ENCODE peak calls at places on chromosomes 13 and 19, in four cellular contexts. W is neuronal stem cell, D is H1, V is H9. O is an unnamed sample.
A peak's percentile ranks its signal among the peaks of the same experiment; 100 is the strongest.

GRCh38 chr13:59061621-59062020 is 1102.1 kb downstream of the DIAPH3 start:
- DNase-seq in W (no peak), V (no peak), D (no peak), O (no peak)

GRCh38 chr19:8367327-8368001 is 3.5 kb downstream of the ANGPTL4 start:
- DNase-seq in W (peak; percentile 33), V (peak; percentile 86), D (peak; percentile 61), O (peak; percentile 99)

GRCh38 chr13:113616991-113617749 is 32.6 kb downstream of the TFDP1 start:
- DNase-seq in V (peak; percentile 61), D (no peak), W (peak; percentile 62), O (peak; percentile 30)

GRCh38 chr13:42883771-42884170 is 102.4 kb downstream of the FAM216B start:
- DNase-seq in W (peak; percentile 6), D (peak; percentile 42), V (no peak), O (peak; percentile 80)

GRCh38 chr19:39150235-39150634 is 24.6 kb downstream of the PAK4 start:
- DNase-seq in V (no peak), D (no peak), W (no peak), O (no peak)

GRCh38 chr19:46368116-46368515 is 21.2 kb downstream of the PPP5C start:
- DNase-seq in D (no peak), W (no peak), V (no peak), O (no peak)

GRCh38 chr13:48775285-48775684 is 121.6 kb downstream of the CYSLTR2 start:
- DNase-seq in D (no peak), W (no peak), V (no peak), O (no peak)

GRCh38 chr19:11448410-11448809 is 13.0 kb downstream of the PRKCSH start:
- DNase-seq in V (no peak), D (no peak), W (no peak), O (no peak)

GRCh38 chr19:1590641-1591397 is 1.8 kb downstream of the MBD3 start:
- DNase-seq in V (peak; percentile 56), D (no peak), W (no peak), O (peak; percentile 40)

GRCh38 chr19:36115453-36116343 is at the start of gene TBCB:
- DNase-seq in D (no peak), V (no peak), W (no peak), O (peak; percentile 57)

GRCh38 chr13:99749627-99750026 is 221.9 kb downstream of the ZIC5 start:
- DNase-seq in W (no peak), D (no peak), V (no peak), O (no peak)

GRCh38 chr13:99751517-99752199 is 219.9 kb downstream of the ZIC5 start:
- DNase-seq in V (no peak), D (peak; percentile 34), W (no peak), O (no peak)

GRCh38 chr13:99750951-99751350 is 220.6 kb downstream of the ZIC5 start:
- DNase-seq in W (no peak), V (no peak), D (peak; percentile 0), O (no peak)

GRCh38 chr13:99756281-99756680 is 215.3 kb downstream of the ZIC5 start:
- DNase-seq in W (no peak), V (no peak), D (peak; percentile 31), O (no peak)

DNA sequence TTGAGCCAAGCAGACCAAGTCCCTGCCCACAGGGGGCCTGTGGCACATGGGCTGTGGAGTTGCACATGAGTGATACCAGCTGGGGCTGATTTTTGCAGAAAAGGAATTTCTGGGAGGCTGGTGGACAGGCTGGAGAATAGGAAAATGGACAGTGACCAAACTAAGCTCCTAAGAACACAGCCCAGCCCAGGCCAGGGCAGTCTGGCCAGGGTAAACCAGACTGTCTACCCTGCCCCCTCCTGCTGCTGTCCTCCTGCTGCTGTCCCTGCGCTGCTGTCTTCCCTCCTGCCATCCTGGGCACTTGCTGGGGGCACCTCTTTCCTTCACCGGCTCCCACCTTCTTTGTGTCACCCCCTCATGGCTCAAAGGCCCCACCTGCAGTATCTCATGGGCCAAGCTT is 219.2 kb downstream of the ZIC5 start:
- DNase-seq in D (peak; percentile 37), W (no peak), V (no peak), O (no peak)
- H2AFZ ChIP-seq in D (no peak overlapping the region), W (no peak overlapping the region), V (no peak overlapping the region), O (no peak overlapping the region)

GRCh38 chr19:6100284-6100915 is 9.9 kb downstream of the RFX2 start:
- DNase-seq in V (no peak), W (no peak), D (no peak), O (peak; percentile 28)
- H3K14ac ChIP-seq in V (no peak overlapping the region), W (no peak overlapping the region), D (no peak overlapping the region), O (no peak overlapping the region)

DNA sequence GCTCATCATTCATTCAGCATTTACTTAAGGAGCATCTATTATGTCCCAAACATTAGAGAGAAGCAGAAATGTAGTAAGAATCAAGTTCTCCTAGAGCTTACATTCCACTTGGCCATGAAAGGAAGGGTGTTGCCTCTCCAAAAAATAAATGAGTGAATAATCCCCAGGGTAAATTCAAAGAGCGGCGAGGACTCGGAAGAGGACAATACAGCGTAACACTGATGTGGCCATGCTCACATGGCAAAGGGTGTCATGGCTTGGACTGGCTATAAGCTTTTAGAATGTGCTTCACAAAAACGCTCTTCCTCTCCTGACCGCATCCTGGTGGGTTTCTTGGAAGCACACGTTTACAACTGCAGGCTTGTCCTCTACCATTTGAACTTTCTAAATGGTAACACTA is 290.2 kb downstream of the IRS2 start:
- DNase-seq in D (no peak), W (no peak), V (no peak), O (no peak)
- H2AFZ ChIP-seq in D (no peak overlapping the region), W (no peak overlapping the region), V (no peak overlapping the region), O (no peak overlapping the region)

DNA sequence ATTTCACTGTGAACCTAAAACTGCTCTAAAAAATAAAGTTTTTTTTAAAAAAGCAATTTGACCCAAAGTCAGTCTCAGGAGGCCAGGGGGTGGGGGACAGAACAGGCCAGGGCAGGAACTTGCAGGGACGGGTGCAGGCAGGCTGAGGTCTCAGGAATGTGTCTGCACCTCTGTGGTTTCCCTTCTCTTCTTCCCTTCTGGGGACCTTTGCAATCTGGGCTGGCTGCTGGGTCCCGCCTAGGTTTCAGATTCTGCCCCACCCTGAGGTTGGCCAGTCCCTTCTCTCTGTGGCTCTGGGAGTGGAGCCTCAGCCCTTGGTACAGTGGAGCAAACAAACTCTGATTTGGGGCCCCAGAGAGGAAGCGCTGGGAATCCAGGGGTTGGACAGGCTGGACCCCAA is 5.3 kb upstream of the F2RL3 start:
- DNase-seq in V (no peak), D (no peak), W (no peak), O (no peak)
- H3K14ac ChIP-seq in V (no peak overlapping the region), D (no peak overlapping the region), W (peak overlapping the region; percentile 3), O (no peak overlapping the region)

O was measured in mesenchymal stem cell.